ENCODE peak calls at places on chromosomes 7 and 10, in ten cellular contexts. E is neuronal stem cell; P is Peyer's patch; U is left ventricle myocardium inferior; J is effector memory CD4-positive, alpha-beta T cell; D is aorta; C is HCT116; L is IMR-90; M is heart right ventricle; Q is psoas muscle. R is an unnamed sample. For H3K4me1, the result is how much of the 10 kb centered on the place peaks cover.

GRCh38 chr10:102650655-102651454 is 6.6 kb downstream of the TRIM8 start:
- DNase-seq in J (no peak), P (no peak), Q (peak), U (no peak), M (no peak), D (no peak), L (no peak), C (no peak), E (no peak), R (no peak)

GRCh38 chr7:28442540-28443420 is 30.5 kb downstream of the CREB5 start:
- DNase-seq in U (no peak), Q (no peak), J (no peak), P (no peak), E (no peak), L (peak), D (no peak), M (no peak), C (no peak), R (no peak)

GRCh38 chr10:104043185-104043830 is 42.4 kb downstream of the COL17A1 start:
- DNase-seq in L (no peak), U (no peak), M (no peak), J (no peak), P (no peak), Q (no peak), C (no peak), D (no peak), E (no peak), R (no peak)

GRCh38 chr10:109592391-109592790 is 330.9 kb downstream of the XPNPEP1 start:
- DNase-seq in Q (no peak), P (no peak), L (no peak), U (no peak), D (no peak), C (no peak), E (no peak), M (no peak), J (no peak), R (no peak)

GRCh38 chr10:113687041-113687440 is 7.3 kb downstream of the CASP7 start:
- DNase-seq in J (no peak), D (no peak), L (no peak), M (no peak), E (no peak), U (no peak), C (no peak), P (no peak), Q (no peak), R (no peak)

GRCh38 chr7:114086906-114087651 is 168.3 kb upstream of the PPP1R3A start:
- DNase-seq in J (no peak), D (peak), E (peak), Q (no peak), L (peak), P (peak), C (no peak), U (no peak), M (no peak), R (no peak)

GRCh38 chr7:6392712-6393666 is 54.8 kb downstream of the DAGLB start:
- DNase-seq in C (peak), M (peak), D (peak), U (peak), Q (peak), E (no peak), J (no peak), P (peak), L (peak), R (no peak)

GRCh38 chr7:129203050-129203741 is 14.8 kb downstream of the SMO start:
- DNase-seq in D (no peak), U (no peak), L (no peak), P (no peak), C (no peak), M (no peak), Q (no peak), E (no peak), J (no peak), R (no peak)

GRCh38 chr10:628386-629045 is 61.0 kb downstream of the DIP2C start:
- DNase-seq in U (no peak), P (no peak), C (no peak), E (no peak), L (no peak), J (no peak), D (peak), Q (no peak), M (no peak), R (peak)

GRCh38 chr7:151843181-151843580 is 33.7 kb downstream of the PRKAG2 start:
- DNase-seq in L (no peak), E (no peak), Q (no peak), M (no peak), U (peak), D (peak), C (no peak), P (no peak), J (no peak), R (no peak)

GRCh38 chr10:125521721-125522680 is 161.0 kb downstream of the TEX36 start:
- DNase-seq in L (no peak), C (peak), P (no peak), U (no peak), Q (no peak), D (no peak), J (no peak), M (no peak), E (no peak), R (no peak)

GRCh38 chr10:4194231-4194630 is 409.2 kb upstream of the KLF6 start:
- DNase-seq in L (peak), E (no peak), P (no peak), J (no peak), D (no peak), C (no peak), M (no peak), U (no peak), Q (no peak), R (no peak)

GRCh38 chr7:539731-540411 is 20.2 kb upstream of the PDGFA start:
- DNase-seq in P (peak), M (no peak), U (no peak), L (peak), Q (no peak), J (no peak), C (peak), D (peak), E (no peak), R (no peak)

GRCh38 chr7:142012825-142013506 is 17.3 kb downstream of the MGAM start:
- DNase-seq in Q (no peak), L (no peak), P (peak), J (no peak), U (no peak), D (no peak), C (no peak), E (peak), M (no peak), R (no peak)

GRCh38 chr10:1400129-1400865 is 337.0 kb downstream of the ADARB2 start:
- DNase-seq in M (no peak), L (no peak), E (no peak), C (no peak), U (no peak), D (no peak), P (peak), Q (no peak), J (no peak), R (no peak)

GRCh38 chr7:122136639-122137253 is 7.3 kb downstream of the AASS start:
- DNase-seq in M (no peak), U (no peak), D (no peak), Q (no peak), L (peak), J (no peak), E (no peak), P (no peak), C (no peak), R (no peak)

GRCh38 chr10:78357673-78358206 is 324.1 kb downstream of the RPS24 start:
- DNase-seq in M (no peak), U (no peak), D (no peak), Q (no peak), E (no peak), P (no peak), J (no peak), C (no peak), L (no peak), R (no peak)

GRCh38 chr7:117110480-117111315 is 157.4 kb downstream of the ST7 start:
- DNase-seq in C (no peak), D (no peak), Q (no peak), M (no peak), L (no peak), E (no peak), J (peak), U (no peak), P (peak), R (peak)

GRCh38 chr10:131819241-131820072 is 81.4 kb upstream of the PPP2R2D start:
- DNase-seq in M (no peak), L (no peak), E (no peak), C (no peak), J (no peak), P (no peak), D (no peak), U (no peak), Q (no peak), R (no peak)

GRCh38 chr10:57482259-57482658 is 785.4 kb downstream of the IPMK start:
- DNase-seq in J (no peak), D (no peak), L (no peak), C (no peak), U (no peak), M (no peak), Q (no peak), E (no peak), P (no peak), R (no peak)

GRCh38 chr10:73863039-73863817 is 11.1 kb downstream of the CAMK2G start:
- DNase-seq in J (no peak), P (no peak), L (no peak), E (no peak), M (no peak), Q (no peak), D (no peak), C (no peak), U (no peak), R (no peak)

GRCh38 chr7:952548-953441 is 1.7 kb downstream of the ADAP1 start:
- DNase-seq in D (peak), Q (no peak), C (no peak), U (peak), L (no peak), J (no peak), M (no peak), P (no peak), E (no peak), R (no peak)

GRCh38 chr7:2093214-2093840 is 139.4 kb downstream of the MAD1L1 start:
- DNase-seq in M (no peak), U (no peak), J (no peak), L (peak), C (no peak), E (no peak), D (no peak), P (no peak), Q (no peak), R (no peak)

GRCh38 chr10:75091173-75091572 is 20.3 kb upstream of the SAMD8 start:
- DNase-seq in M (no peak), Q (no peak), U (no peak), E (no peak), C (no peak), D (no peak), L (no peak), P (no peak), J (no peak), R (no peak)

GRCh38 chr7:96224682-96225081 is 97.2 kb downstream of the SLC25A13 start:
- DNase-seq in M (no peak), Q (no peak), J (no peak), L (no peak), C (no peak), D (no peak), U (no peak), P (no peak), E (no peak), R (no peak)

GRCh38 chr7:85176197-85176596 is 10.7 kb downstream of the SEMA3D start:
- DNase-seq in P (no peak), U (no peak), E (no peak), D (no peak), M (no peak), J (no peak), L (peak), C (no peak), Q (no peak), R (no peak)

GRCh38 chr7:143373255-143373794 is 7.8 kb upstream of the ZYX start:
- DNase-seq in E (no peak), Q (no peak), M (no peak), U (no peak), C (no peak), L (no peak), J (no peak), D (no peak), P (no peak), R (no peak)

GRCh38 chr10:110056822-110057221 is 49.0 kb downstream of the ADD3 start:
- DNase-seq in M (no peak), Q (no peak), U (no peak), L (peak), P (no peak), E (no peak), D (no peak), J (no peak), C (no peak), R (no peak)

GRCh38 chr7:82397846-82398245 is 45.7 kb downstream of the CACNA2D1 start:
- DNase-seq in E (no peak), Q (no peak), D (no peak), P (no peak), C (no peak), J (no peak), L (peak), U (no peak), M (no peak), R (no peak)

GRCh38 chr10:33038672-33039071 is 80.6 kb upstream of the ITGB1 start:
- DNase-seq in J (no peak), D (no peak), E (no peak), L (no peak), M (no peak), U (no peak), Q (no peak), C (no peak), P (no peak), R (no peak)

GRCh38 chr10:132630666-132631347 is 93.2 kb downstream of the INPP5A start:
- DNase-seq in L (no peak), P (peak), J (no peak), Q (peak), U (peak), M (peak), D (peak), C (no peak), E (no peak), R (no peak)

DNA sequence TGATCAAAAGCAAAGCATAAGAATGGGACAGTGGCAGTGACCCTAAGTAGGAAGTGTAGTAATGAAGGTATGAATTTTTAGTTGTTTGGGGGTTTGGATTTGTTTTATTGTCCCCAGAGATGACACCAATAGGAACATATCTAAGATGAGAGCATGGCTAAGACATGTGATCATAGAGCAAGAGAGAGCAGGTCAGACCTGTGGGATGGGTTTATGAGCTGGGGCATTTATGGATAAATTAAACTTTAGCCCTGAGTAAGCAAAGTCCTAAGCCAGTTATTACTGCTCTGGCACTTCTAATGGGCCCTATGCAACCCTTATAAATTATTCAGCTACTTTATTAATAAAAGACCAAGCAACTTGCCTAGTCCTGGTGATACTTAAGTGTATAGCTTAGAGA is 85.2 kb downstream of the LRRC4 start:
- DNase-seq in P (no peak), M (no peak), J (no peak), E (no peak), U (no peak), L (no peak), C (no peak), D (no peak), Q (no peak), R (no peak)
- H3K27ac ChIP-seq in P (no peak), M (no peak), J (no peak), E (no peak), U (no peak), L (no peak), C (no peak), D (no peak), Q (no peak), R (no peak)

GRCh38 chr10:43667736-43668371 is 19.2 kb upstream of the ZNF32 start:
- DNase-seq in J (no peak), L (no peak), P (no peak), E (no peak), C (no peak), D (no peak), U (no peak), Q (no peak), M (no peak), R (no peak)
- H3K4me3 ChIP-seq in J (no peak), L (no peak), P (no peak), E (no peak), C (no peak), D (no peak), U (peak), Q (no peak), M (no peak), R (no peak)

DNA sequence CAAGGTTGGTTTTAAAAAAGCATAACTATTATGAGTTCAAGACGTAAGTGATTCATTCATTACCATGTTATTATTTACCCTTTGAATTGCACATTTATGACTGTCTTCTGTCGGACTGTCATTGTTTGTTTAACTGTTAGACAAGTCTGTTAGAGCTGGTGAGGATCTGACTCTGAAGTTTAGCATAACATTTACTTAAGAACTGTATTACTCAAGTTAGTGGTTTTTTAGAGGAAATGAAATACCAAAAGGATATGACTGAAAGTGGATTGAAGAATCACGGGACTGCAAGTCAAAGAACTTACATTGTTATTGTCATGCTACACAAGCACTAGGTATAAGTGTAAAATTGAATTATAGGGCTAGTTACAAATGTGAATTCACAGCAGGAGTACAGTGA is 2.2 kb downstream of the CSGALNACT2 start:
- DNase-seq in Q (no peak), E (no peak), C (no peak), D (no peak), J (no peak), M (no peak), L (peak), P (no peak), U (no peak), R (peak)
- H3K4me1 ChIP-seq in Q (under half), E (under half), C (under half), D (under half), J (under half), M (under half), L (under half), P (under half), U (under half), R (half or more)

GRCh38 chr10:24382979-24383663 is 174.2 kb downstream of the KIAA1217 start:
- DNase-seq in U (no peak), C (no peak), P (no peak), Q (peak), L (no peak), M (peak), J (no peak), D (no peak), E (no peak), R (no peak)

GRCh38 chr10:24385776-24386175 is 176.8 kb downstream of the KIAA1217 start:
- DNase-seq in U (no peak), Q (no peak), L (peak), D (no peak), M (no peak), J (no peak), E (no peak), C (no peak), P (no peak), R (no peak)

GRCh38 chr10:24383681-24384106 is 174.8 kb downstream of the KIAA1217 start:
- DNase-seq in P (peak), U (peak), D (peak), Q (peak), J (no peak), M (peak), L (peak), E (no peak), C (peak), R (no peak)

GRCh38 chr10:24382596-24382978 is 173.6 kb downstream of the KIAA1217 start:
- DNase-seq in E (no peak), J (no peak), D (no peak), Q (no peak), L (no peak), M (no peak), U (no peak), C (no peak), P (no peak), R (no peak)

DNA sequence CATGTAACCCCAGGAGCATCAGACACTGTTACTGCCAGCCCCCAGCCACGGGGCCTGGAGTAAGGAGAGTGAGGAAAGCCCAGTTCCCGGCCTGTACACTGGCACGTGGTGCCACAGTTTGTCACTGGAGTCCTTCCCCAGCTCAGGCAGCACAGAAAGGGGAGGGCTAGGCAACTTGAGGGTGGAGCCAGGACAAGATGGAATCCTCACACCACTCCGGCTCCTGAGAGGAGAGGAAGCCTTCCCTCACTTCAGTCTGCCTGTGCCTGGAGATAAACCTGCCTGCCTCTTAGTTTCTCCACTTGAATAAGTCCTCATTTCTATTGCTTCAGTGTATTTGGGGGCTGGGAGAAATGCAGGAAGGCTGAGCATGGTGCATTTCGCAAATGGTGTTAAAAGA is 176.0 kb downstream of the KIAA1217 start:
- DNase-seq in U (no peak), L (no peak), Q (peak), P (no peak), C (no peak), M (no peak), E (no peak), J (no peak), D (no peak), R (no peak)
- H3K27ac ChIP-seq in U (peak), L (no peak), Q (peak), P (no peak), C (no peak), M (peak), E (no peak), J (no peak), D (no peak), R (no peak)

GRCh38 chr10:55629792-55630490 is 731.1 kb downstream of the ZWINT start:
- DNase-seq in J (no peak), D (no peak), E (peak), L (peak), Q (peak), U (no peak), M (no peak), C (no peak), P (no peak), R (no peak)
- H3K4me3 ChIP-seq in J (no peak), D (no peak), E (peak), L (no peak), Q (peak), U (peak), M (no peak), C (no peak), P (no peak), R (no peak)